ENCODE peak calls at places on chromosomes 11 and 22, in six cellular contexts. P, G, U, L, Z and N are unnamed samples.

GRCh38 chr11:87019582-87020271 is 18.0 kb upstream of the TMEM135 start:
- DNase-seq in P (no peak), G (no peak), U (peak; percentile 12), L (no peak), Z (peak; percentile 45), N (no peak)

GRCh38 chr22:32794449-32795213 is 6.9 kb upstream of the TIMP3 start:
- DNase-seq in P (no peak), G (no peak), U (no peak), L (no peak), Z (peak; percentile 54), N (no peak)

GRCh38 chr11:106644824-106645223 is 373.5 kb downstream of the GUCY1A2 start:
- DNase-seq in P (no peak), G (no peak), U (peak; percentile 47), L (peak; percentile 16), Z (peak; percentile 60), N (peak; percentile 31)

GRCh38 chr22:17258015-17258827 is 39.0 kb upstream of the ADA2 start:
- DNase-seq in P (peak; percentile 93), G (peak; percentile 62), U (peak; percentile 37), L (no peak), Z (no peak), N (peak; percentile 54)

GRCh38 chr22:43200031-43200430 is 13.1 kb upstream of the TTLL12 start:
- DNase-seq in P (no peak), G (no peak), U (no peak), L (no peak), Z (no peak), N (no peak)

GRCh38 chr11:19498986-19499669 is 213.5 kb upstream of the NAV2 start:
- DNase-seq in P (no peak), G (no peak), U (peak; percentile 74), L (peak; percentile 62), Z (peak; percentile 58), N (peak; percentile 7)

GRCh38 chr22:29003975-29004646 is 57.5 kb downstream of the C22orf31 start:
- DNase-seq in P (peak; percentile 63), G (no peak), U (no peak), L (no peak), Z (no peak), N (no peak)

GRCh38 chr11:42770444-42771065 is 541.2 kb upstream of the API5 start:
- DNase-seq in P (peak; percentile 12), G (peak; percentile 17), U (peak; percentile 39), L (no peak), Z (no peak), N (no peak)

GRCh38 chr11:89487016-89487415 is 4.2 kb downstream of the NOX4 start:
- DNase-seq in P (no peak), G (no peak), U (peak; percentile 66), L (no peak), Z (peak; percentile 75), N (peak; percentile 53)

GRCh38 chr11:65492637-65493366 is 6.0 kb upstream of the MALAT1 start:
- DNase-seq in P (peak; percentile 78), G (peak; percentile 90), U (peak; percentile 96), L (no peak), Z (peak; percentile 89), N (no peak)

GRCh38 chr11:105045897-105046296 is 762 bp upstream of the CARD16 start:
- DNase-seq in P (no peak), G (no peak), U (peak; percentile 43), L (no peak), Z (no peak), N (no peak)

GRCh38 chr11:134516529-134516928 is 104.5 kb upstream of the B3GAT1 start:
- DNase-seq in P (peak; percentile 6), G (no peak), U (no peak), L (no peak), Z (no peak), N (no peak)

GRCh38 chr22:27207907-27208306 is 550.5 kb downstream of the MIAT start:
- DNase-seq in P (no peak), G (no peak), U (peak; percentile 87), L (no peak), Z (peak; percentile 39), N (no peak)

GRCh38 chr11:65416341-65417185 is 6.0 kb upstream of the NEAT1 start:
- DNase-seq in P (peak; percentile 92), G (peak; percentile 94), U (peak; percentile 81), L (no peak), Z (peak; percentile 71), N (no peak)

GRCh38 chr11:1370186-1371025 is 19.3 kb upstream of the BRSK2 start:
- DNase-seq in P (no peak), G (no peak), U (no peak), L (no peak), Z (no peak), N (no peak)

GRCh38 chr11:121521145-121522042 is 68.6 kb upstream of the SORL1-AS1 start:
- DNase-seq in P (no peak), G (no peak), U (no peak), L (no peak), Z (peak; percentile 8), N (no peak)

GRCh38 chr11:12397953-12398352 is 20.6 kb downstream of the PARVA start:
- DNase-seq in P (no peak), G (peak; percentile 60), U (peak; percentile 94), L (no peak), Z (peak; percentile 99), N (peak; percentile 88)

GRCh38 chr11:11988862-11989261 is 19.6 kb downstream of the DKK3 start:
- DNase-seq in P (no peak), G (no peak), U (no peak), L (no peak), Z (no peak), N (no peak)

GRCh38 chr11:125871391-125872137 is 15.9 kb upstream of the HYLS1 start:
- DNase-seq in P (no peak), G (no peak), U (peak; percentile 60), L (peak; percentile 2), Z (peak; percentile 31), N (no peak)

GRCh38 chr11:87338046-87338639 is 300.4 kb downstream of the TMEM135 start:
- DNase-seq in P (no peak), G (no peak), U (no peak), L (no peak), Z (no peak), N (no peak)

GRCh38 chr22:37328017-37328416 is 45.7 kb downstream of the CYTH4 start:
- DNase-seq in P (no peak), G (no peak), U (peak; percentile 92), L (no peak), Z (peak; percentile 93), N (no peak)

GRCh38 chr11:113615098-113615497 is 91.0 kb downstream of the TMPRSS5 start:
- DNase-seq in P (no peak), G (no peak), U (no peak), L (no peak), Z (no peak), N (no peak)

GRCh38 chr11:71342951-71343827 is 90.8 kb upstream of the SHANK2 start:
- DNase-seq in P (peak; percentile 81), G (no peak), U (peak; percentile 5), L (no peak), Z (peak; percentile 15), N (no peak)
- TF ChIP-seq CTCF in P (peak; percentile 77), G (peak; percentile 23), U (peak; percentile 57), L (peak; percentile 73), Z (peak; percentile 53), N (peak; percentile 74)

GRCh38 chr22:44329179-44329796 is 16.5 kb upstream of the SHISAL1 start:
- DNase-seq in P (no peak), G (no peak), U (no peak), L (no peak), Z (peak; percentile 27), N (no peak)
- H3K4me3 ChIP-seq in P (no peak overlapping the region), G (no peak overlapping the region), U (no peak overlapping the region), L (no peak overlapping the region), Z (no peak overlapping the region), N (no peak overlapping the region)

GRCh38 chr11:64360403-64360980 is 1.5 kb downstream of the RPS6KA4 start:
- DNase-seq in P (no peak), G (no peak), U (no peak), L (no peak), Z (no peak), N (no peak)

GRCh38 chr11:64358536-64358906 is 441 bp upstream of the RPS6KA4 start:
- DNase-seq in P (no peak), G (no peak), U (no peak), L (no peak), Z (no peak), N (no peak)

GRCh38 chr11:64359712-64360402 is 895 bp downstream of the RPS6KA4 start:
- DNase-seq in P (no peak), G (no peak), U (no peak), L (no peak), Z (no peak), N (no peak)

GRCh38 chr11:64357904-64358535 is 942 bp upstream of the RPS6KA4 start:
- DNase-seq in P (no peak), G (no peak), U (peak; percentile 21), L (no peak), Z (no peak), N (no peak)

DNA sequence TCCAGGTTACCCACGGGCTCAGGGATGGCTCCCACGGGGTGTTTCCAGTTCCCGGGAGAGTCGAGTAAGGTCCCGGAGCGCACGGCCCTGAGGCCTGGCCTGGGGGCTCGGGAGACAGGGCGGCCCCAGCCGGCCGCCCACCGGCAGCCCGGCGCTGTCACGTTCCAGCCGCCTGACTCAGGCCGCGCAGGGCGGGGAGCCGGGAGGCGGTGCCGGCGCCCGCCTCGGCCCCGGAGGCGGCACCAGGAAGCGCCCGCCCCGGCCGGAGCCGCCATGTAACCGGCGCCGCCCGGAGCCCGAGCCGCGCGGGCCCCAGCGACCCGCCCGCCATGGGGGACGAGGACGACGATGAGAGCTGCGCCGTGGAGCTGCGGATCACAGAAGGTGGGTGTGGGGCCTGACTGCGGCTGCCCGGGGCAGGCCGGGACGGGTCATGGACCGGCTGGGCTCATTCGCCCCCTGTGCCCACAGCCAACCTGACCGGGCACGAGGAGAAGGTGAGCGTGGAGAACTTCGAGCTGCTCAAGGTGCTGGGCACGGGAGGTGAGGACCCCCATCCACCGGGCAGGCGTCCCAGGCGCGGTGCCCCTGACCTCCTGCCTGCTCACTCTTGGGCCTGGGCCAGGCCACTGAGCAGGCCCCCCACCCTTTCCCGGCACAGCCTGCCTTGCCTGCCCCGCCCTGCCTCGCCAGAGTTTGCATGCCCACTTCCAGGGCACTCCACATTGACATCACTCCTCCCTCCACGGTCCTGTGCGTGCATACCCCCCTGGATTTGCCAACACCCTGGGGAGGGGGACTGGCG is at the start of gene RPS6KA4:
- DNase-seq in P (peak; percentile 68), G (peak; percentile 74), U (peak; percentile 50), L (no peak), Z (peak; percentile 58), N (no peak)
- TF ChIP-seq CTCF in P (no peak), G (no peak), U (no peak), L (no peak), Z (no peak), N (no peak)

DNA sequence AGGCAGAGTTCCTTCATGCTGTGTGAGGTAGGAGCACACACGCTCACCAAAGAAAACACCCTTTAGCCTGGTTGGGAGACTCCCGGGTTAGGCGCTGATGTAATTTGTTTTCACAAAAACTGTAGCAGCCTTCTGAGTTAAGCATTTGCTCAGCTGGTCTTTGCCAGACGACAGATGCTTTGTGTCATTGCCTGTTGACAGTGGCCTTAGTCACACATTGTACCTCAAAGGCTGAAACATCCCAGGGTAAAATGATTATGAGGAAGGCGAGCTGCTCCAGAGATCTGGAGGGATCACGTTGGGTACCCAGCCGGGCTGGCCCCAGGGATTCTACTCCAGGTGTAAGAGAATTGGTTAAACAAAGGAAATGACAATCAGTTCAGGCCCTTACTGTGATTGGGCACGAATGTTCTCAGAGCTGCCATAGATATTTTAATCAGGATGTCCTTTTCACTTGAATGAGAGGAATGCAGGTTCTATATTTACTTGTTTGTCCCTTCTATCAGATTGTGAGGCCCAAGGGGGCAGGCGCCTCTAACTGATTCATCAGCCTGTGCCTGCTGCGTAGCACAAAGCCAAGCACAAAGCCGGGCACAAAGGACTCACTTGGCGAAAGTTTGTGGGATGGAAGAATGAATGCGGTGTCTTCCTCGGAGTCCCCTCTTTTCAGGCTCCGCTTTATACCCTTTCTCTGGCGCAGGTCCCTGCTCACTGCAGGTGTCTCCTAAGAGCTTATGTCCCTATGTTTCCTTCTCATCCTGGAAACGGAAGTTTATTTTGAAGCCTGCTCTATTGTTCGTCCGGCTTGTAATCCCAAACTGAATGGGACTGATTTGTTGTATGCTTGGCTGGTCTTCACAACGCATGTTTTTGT is 47.1 kb downstream of the ADM start:
- DNase-seq in P (peak; percentile 81), G (peak; percentile 76), U (peak; percentile 97), L (no peak), Z (peak; percentile 95), N (peak; percentile 84)
- H3K4me3 ChIP-seq in P (no peak overlapping the region), G (peak overlapping the region; percentile 11), U (no peak overlapping the region), L (no peak overlapping the region), Z (no peak overlapping the region), N (no peak overlapping the region)